ENCODE peak calls at places on chromosomes 12 and 14, in nine cellular contexts. X, M, Y, G, B, Q, U, A and I are unnamed samples.

GRCh38 chr12:40971911-40972310 is 216.2 kb upstream of the PDZRN4 start:
- DNase-seq in U (no peak), X (no peak), M (no peak), A (no peak), B (no peak), Q (no peak), G (peak), Y (no peak), I (no peak)

GRCh38 chr12:131824450-131824849 is 3.7 kb upstream of the MMP17 start:
- DNase-seq in B (no peak), Y (no peak), U (no peak), A (no peak), G (no peak), Q (no peak), M (no peak), X (no peak), I (no peak)

GRCh38 chr12:75585309-75585708 is 73.9 kb upstream of the KRR1 start:
- DNase-seq in A (no peak), Q (no peak), Y (no peak), B (no peak), M (no peak), G (no peak), X (no peak), U (no peak), I (no peak)

GRCh38 chr12:50689437-50689836 is 74.5 kb upstream of the ATF1 start:
- DNase-seq in Y (no peak), U (no peak), B (no peak), A (no peak), G (no peak), X (no peak), Q (peak), M (no peak), I (no peak)

GRCh38 chr14:106129274-106129673 is 602.9 kb downstream of the TMEM121 start:
- DNase-seq in Q (no peak), G (no peak), X (no peak), M (no peak), B (no peak), A (no peak), Y (no peak), U (peak), I (no peak)

GRCh38 chr12:40768125-40768864 is 76.1 kb downstream of the CNTN1 start:
- DNase-seq in X (no peak), Y (no peak), B (no peak), M (no peak), A (no peak), Q (no peak), G (no peak), U (no peak), I (no peak)

GRCh38 chr14:76282581-76282980 is 93.4 kb upstream of the ESRRB start:
- DNase-seq in X (no peak), Y (no peak), A (no peak), M (peak), G (no peak), U (no peak), B (no peak), Q (no peak), I (no peak)

GRCh38 chr12:43921666-43922337 is 85.9 kb downstream of the TMEM117 start:
- DNase-seq in G (no peak), Q (peak), M (no peak), X (no peak), Y (no peak), A (no peak), U (no peak), B (no peak), I (no peak)

GRCh38 chr14:37889087-37889486 is 293.7 kb downstream of the TTC6 start:
- DNase-seq in X (no peak), M (no peak), B (no peak), U (no peak), A (peak), Q (peak), Y (peak), G (peak), I (no peak)